ENCODE peak calls at places on chromosomes 12 and 14, in nine cellular contexts. T, G, L, B, V, K, I, H and U are unnamed samples.

GRCh38 chr14:65423986-65424385 is 11.5 kb downstream of the FUT8 start:
- DNase-seq in L (no peak), T (no peak), H (no peak), G (no peak), B (no peak), V (no peak), I (no peak), K (no peak), U (no peak)

GRCh38 chr12:104463371-104463770 is 6.6 kb downstream of the CHST11 start:
- DNase-seq in V (no peak), I (no peak), B (no peak), K (no peak), T (no peak), G (no peak), H (no peak), L (no peak), U (no peak)

GRCh38 chr12:58247633-58248032 is 306.3 kb downstream of the ATP23 start:
- DNase-seq in T (no peak), L (no peak), G (no peak), V (no peak), H (peak), I (no peak), K (no peak), B (no peak), U (no peak)

GRCh38 chr14:95025218-95025617 is 132.1 kb downstream of the DICER1 start:
- DNase-seq in T (no peak), B (no peak), I (no peak), L (no peak), G (no peak), K (no peak), H (no peak), V (no peak), U (no peak)

GRCh38 chr12:108605000-108605689 is 7.3 kb upstream of the TMEM119 start:
- DNase-seq in L (no peak), T (no peak), G (no peak), H (no peak), V (no peak), K (no peak), I (no peak), B (peak), U (no peak)

GRCh38 chr12:122860052-122860853 is 25.0 kb downstream of the HIP1R start:
- DNase-seq in L (peak), H (peak), I (peak), G (peak), T (peak), V (peak), B (peak), K (peak), U (peak)

GRCh38 chr12:85866929-85867776 is 6.9 kb upstream of the NTS start:
- DNase-seq in G (no peak), B (peak), V (no peak), T (no peak), K (peak), I (no peak), H (no peak), L (no peak), U (no peak)

GRCh38 chr12:29148065-29148957 is 767 bp upstream of the FAR2 start:
- DNase-seq in V (peak), K (no peak), G (no peak), L (peak), I (no peak), B (no peak), T (peak), H (no peak), U (no peak)

GRCh38 chr12:93011100-93011499 is 82.0 kb upstream of the EEA1 start:
- DNase-seq in K (no peak), G (no peak), B (no peak), H (no peak), I (no peak), L (no peak), T (no peak), V (no peak), U (no peak)

GRCh38 chr12:49079796-49080195 is 10.0 kb upstream of the RHEBL1 start:
- DNase-seq in I (no peak), K (no peak), G (no peak), T (no peak), V (no peak), B (no peak), L (no peak), H (no peak), U (no peak)

GRCh38 chr12:52651726-52652261 is at the start of gene KRT2:
- DNase-seq in B (no peak), I (no peak), K (no peak), H (no peak), T (no peak), V (no peak), G (no peak), L (no peak), U (no peak)

GRCh38 chr14:94113908-94114588 is 3.5 kb downstream of the IFI27 start:
- DNase-seq in B (no peak), L (peak), T (no peak), G (no peak), V (no peak), I (no peak), H (no peak), K (no peak), U (peak)

GRCh38 chr14:83467811-83468210 is 1934.2 kb upstream of the SEL1L start:
- DNase-seq in H (no peak), I (no peak), B (peak), K (no peak), V (no peak), G (no peak), T (no peak), L (no peak), U (no peak)

GRCh38 chr14:97224016-97224415 is 426.8 kb downstream of the VRK1 start:
- DNase-seq in L (no peak), B (no peak), G (no peak), V (no peak), T (no peak), H (no peak), I (no peak), K (no peak), U (no peak)

GRCh38 chr14:61950340-61950739 is 188.1 kb downstream of the SNAPC1 start:
- DNase-seq in B (no peak), K (no peak), T (no peak), G (no peak), I (no peak), H (no peak), V (no peak), L (no peak), U (no peak)

GRCh38 chr12:70031046-70031445 is 206.0 kb downstream of the MYRFL start:
- DNase-seq in K (no peak), L (no peak), T (no peak), H (no peak), V (no peak), G (no peak), B (no peak), I (no peak), U (no peak)

GRCh38 chr14:38208825-38209562 is 1.3 kb downstream of the SSTR1 start:
- DNase-seq in G (no peak), V (peak), B (peak), T (peak), L (no peak), K (no peak), H (peak), I (peak), U (peak)
- TF ChIP-seq CTCF in G (no peak), V (peak), B (peak), T (no peak), L (no peak), K (peak), H (peak), I (peak), U (peak)

GRCh38 chr14:30610719-30611388 is 11.3 kb upstream of the SCFD1 start:
- DNase-seq in I (no peak), V (no peak), L (peak), T (peak), H (no peak), G (peak), K (peak), B (peak), U (no peak)
- TF ChIP-seq CTCF in I (no peak), V (peak), L (no peak), T (no peak), H (no peak), G (no peak), K (peak), B (peak), U (peak)

GRCh38 chr14:76793324-76793723 is 19.4 kb downstream of the ANGEL1 start:
- DNase-seq in L (no peak), V (no peak), B (no peak), K (no peak), I (no peak), H (no peak), T (no peak), G (no peak), U (no peak)
- TF ChIP-seq CTCF in L (no peak), V (no peak), B (no peak), K (no peak), I (no peak), H (no peak), T (no peak), G (no peak), U (no peak)

DNA sequence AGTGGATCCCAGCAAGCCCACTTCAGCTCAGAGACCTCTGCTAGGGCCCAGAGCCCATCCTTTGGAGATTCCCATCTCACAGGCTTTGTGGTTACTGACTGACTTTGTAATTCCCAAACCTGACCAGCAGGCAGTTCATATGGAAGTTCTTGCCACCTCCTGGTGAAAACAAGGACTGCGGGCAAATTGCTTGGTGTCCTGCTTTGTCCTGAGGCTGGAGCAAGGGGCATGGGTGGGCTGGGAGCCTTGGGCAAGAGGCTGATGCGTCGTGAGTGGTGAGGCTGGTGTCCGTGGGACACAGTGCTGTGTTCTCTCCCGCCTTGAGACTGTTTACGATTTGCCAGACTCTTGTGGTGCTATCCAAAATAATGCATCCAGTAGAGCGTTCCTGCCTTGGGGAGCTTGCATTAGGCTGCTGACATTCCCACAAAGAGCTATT is 91.0 kb downstream of the LRRC74A start:
- DNase-seq in G (peak), T (peak), L (peak), I (peak), H (peak), K (no peak), B (peak), V (no peak), U (no peak)
- TF ChIP-seq CTCF in G (peak), T (no peak), L (peak), I (peak), H (peak), K (peak), B (peak), V (peak), U (peak)